ENCODE peak calls at places on chromosomes 5 and 9, in eight cellular contexts. E, J, D, U, T, N, I and M are unnamed samples.

GRCh38 chr5:154478224-154478565 is at the start of gene HAND1:
- DNase-seq in I (peak), U (no peak), D (no peak), T (peak), N (peak), E (peak), J (peak), M (no peak)

GRCh38 chr5:50922942-50923767 is 256.7 kb downstream of the PARP8 start:
- DNase-seq in N (no peak), J (no peak), U (no peak), E (no peak), T (no peak), D (no peak), I (peak), M (no peak)

GRCh38 chr5:1881273-1881586 is 1.5 kb downstream of the IRX4 start:
- DNase-seq in J (no peak), U (no peak), I (peak), D (no peak), T (peak), N (no peak), E (peak), M (no peak)

GRCh38 chr5:180785794-180786221 is 16.8 kb downstream of the MGAT1 start:
- DNase-seq in U (no peak), I (peak), N (no peak), E (peak), J (no peak), D (no peak), T (peak), M (no peak)

GRCh38 chr9:77063645-77064285 is 44.3 kb downstream of the FOXB2 start:
- DNase-seq in D (no peak), I (no peak), J (no peak), N (no peak), T (peak), E (peak), U (no peak), M (no peak)

GRCh38 chr5:3709058-3709723 is 113.6 kb downstream of the IRX1 start:
- DNase-seq in T (no peak), J (no peak), I (peak), E (no peak), U (no peak), N (no peak), D (no peak), M (no peak)

GRCh38 chr5:106423109-106423897 is 1247.4 kb downstream of the EFNA5 start:
- DNase-seq in D (no peak), U (no peak), E (no peak), T (no peak), N (no peak), I (no peak), J (no peak), M (no peak)

GRCh38 chr9:135279385-135279784 is 191.9 kb downstream of the OLFM1 start:
- DNase-seq in U (no peak), T (no peak), I (no peak), J (no peak), N (no peak), D (no peak), E (no peak), M (no peak)

GRCh38 chr5:151904921-151905320 is 19.7 kb downstream of the GLRA1 start:
- DNase-seq in D (no peak), J (no peak), E (no peak), U (no peak), I (no peak), N (no peak), T (no peak), M (no peak)

GRCh38 chr5:158519433-158520025 is 580.2 kb downstream of the EBF1 start:
- DNase-seq in D (no peak), E (peak), I (no peak), U (no peak), J (no peak), T (no peak), N (no peak), M (no peak)

GRCh38 chr9:37984672-37985611 is 81.0 kb upstream of the SLC25A51 start:
- DNase-seq in E (no peak), I (peak), N (no peak), J (no peak), U (no peak), T (peak), D (no peak), M (no peak)